ENCODE peak calls at places on chromosome X, in four cellular contexts. One of them, this sample, is unnamed.

GRCh38 chrX:24838624-24839023 is 144.9 kb downstream of the POLA1 start:
- DNase-seq in K562: no peak
- DNase-seq in H9: no peak
- DNase-seq in colonic mucosa: peak
- DNase-seq in this sample: peak

GRCh38 chrX:1392376-1393130 is 640 bp upstream of the SLC25A6 start:
- DNase-seq in H9: peak
- DNase-seq in K562: peak
- DNase-seq in colonic mucosa: peak
- DNase-seq in this sample: peak

GRCh38 chrX:55867254-55867653 is 149.7 kb downstream of the RRAGB start:
- DNase-seq in colonic mucosa: no peak
- DNase-seq in H9: no peak
- DNase-seq in K562: no peak
- DNase-seq in this sample: peak

GRCh38 chrX:150863191-150863590 is 35.3 kb downstream of the CD99L2 start:
- DNase-seq in colonic mucosa: no peak
- DNase-seq in H9: no peak
- DNase-seq in K562: no peak
- DNase-seq in this sample: no peak

GRCh38 chrX:13868481-13869040 is 51.7 kb upstream of the GPM6B start:
- DNase-seq in H9: no peak
- DNase-seq in colonic mucosa: no peak
- DNase-seq in K562: no peak
- DNase-seq in this sample: peak

GRCh38 chrX:105315301-105315700 is 94.8 kb upstream of the TEX13A start:
- DNase-seq in colonic mucosa: no peak
- DNase-seq in H9: no peak
- DNase-seq in K562: no peak
- DNase-seq in this sample: peak

GRCh38 chrX:49040376-49040955 is 2.7 kb downstream of the TFE3 start:
- DNase-seq in colonic mucosa: no peak
- DNase-seq in K562: no peak
- DNase-seq in H9: no peak
- DNase-seq in this sample: peak

GRCh38 chrX:116246261-116246660 is 75.7 kb downstream of the AGTR2 start:
- DNase-seq in colonic mucosa: no peak
- DNase-seq in K562: no peak
- DNase-seq in H9: no peak
- DNase-seq in this sample: peak

GRCh38 chrX:153873282-153874090 is 12.5 kb downstream of the L1CAM start:
- DNase-seq in K562: no peak
- DNase-seq in H9: no peak
- DNase-seq in colonic mucosa: no peak
- DNase-seq in this sample: no peak

GRCh38 chrX:103376979-103377324 is 614 bp downstream of the BEX3 start:
- DNase-seq in colonic mucosa: peak
- DNase-seq in H9: peak
- DNase-seq in K562: no peak
- DNase-seq in this sample: peak

GRCh38 chrX:96689951-96690350 is 5.3 kb downstream of the DIAPH2 start:
- DNase-seq in K562: no peak
- DNase-seq in colonic mucosa: no peak
- DNase-seq in H9: no peak
- DNase-seq in this sample: no peak

GRCh38 chrX:37350034-37350365 is 836 bp downstream of the PRRG1 start:
- DNase-seq in K562: no peak
- DNase-seq in H9: no peak
- DNase-seq in colonic mucosa: no peak
- DNase-seq in this sample: peak

GRCh38 chrX:29841750-29842149 is 373.6 kb upstream of the MAGEB2 start:
- DNase-seq in H9: no peak
- DNase-seq in K562: no peak
- DNase-seq in colonic mucosa: no peak
- DNase-seq in this sample: no peak

GRCh38 chrX:97844943-97845342 is 961.2 kb downstream of the RPA4 start:
- DNase-seq in K562: no peak
- DNase-seq in colonic mucosa: no peak
- DNase-seq in H9: no peak
- DNase-seq in this sample: no peak

GRCh38 chrX:136214551-136214950 is 36.6 kb downstream of the MAP7D3 start:
- DNase-seq in colonic mucosa: no peak
- DNase-seq in K562: no peak
- DNase-seq in H9: no peak
- DNase-seq in this sample: peak

GRCh38 chrX:41167888-41168287 is 82.6 kb downstream of the USP9X start:
- DNase-seq in K562: no peak
- DNase-seq in colonic mucosa: no peak
- DNase-seq in H9: no peak
- DNase-seq in this sample: peak

GRCh38 chrX:134743121-134743520 is 84.8 kb upstream of the PLAC1 start:
- DNase-seq in H9: no peak
- DNase-seq in K562: no peak
- DNase-seq in colonic mucosa: no peak
- DNase-seq in this sample: no peak

GRCh38 chrX:129427267-129427666 is 96.0 kb downstream of the SMARCA1 start:
- DNase-seq in H9: no peak
- DNase-seq in K562: no peak
- DNase-seq in colonic mucosa: no peak
- DNase-seq in this sample: no peak

GRCh38 chrX:118521435-118521834 is 25.8 kb downstream of the DOCK11 start:
- DNase-seq in H9: no peak
- DNase-seq in K562: no peak
- DNase-seq in colonic mucosa: no peak
- DNase-seq in this sample: no peak

GRCh38 chrX:47936224-47936939 is 67.4 kb downstream of the ZNF182 start:
- DNase-seq in K562: peak
- DNase-seq in H9: no peak
- DNase-seq in colonic mucosa: no peak
- DNase-seq in this sample: no peak

GRCh38 chrX:10350991-10351390 is 194.2 kb downstream of the CLCN4 start:
- DNase-seq in K562: no peak
- DNase-seq in H9: no peak
- DNase-seq in colonic mucosa: no peak
- DNase-seq in this sample: peak

GRCh38 chrX:38165023-38165422 is 55.6 kb downstream of the SRPX start:
- DNase-seq in K562: no peak
- DNase-seq in colonic mucosa: no peak
- DNase-seq in H9: no peak
- DNase-seq in this sample: no peak

GRCh38 chrX:24332868-24333267 is 19.0 kb upstream of the SUPT20HL2 start:
- DNase-seq in H9: no peak
- DNase-seq in colonic mucosa: no peak
- DNase-seq in K562: no peak
- DNase-seq in this sample: no peak

GRCh38 chrX:32281853-32282252 is 929.5 kb downstream of the DMD start:
- DNase-seq in H9: no peak
- DNase-seq in K562: no peak
- DNase-seq in colonic mucosa: no peak
- DNase-seq in this sample: no peak

GRCh38 chrX:1535241-1536041 is 1.5 kb downstream of the P2RY8 start:
- DNase-seq in colonic mucosa: peak
- DNase-seq in K562: no peak
- DNase-seq in H9: no peak
- DNase-seq in this sample: no peak

GRCh38 chrX:73930300-73930699 is 367.3 kb downstream of the CHIC1 start:
- DNase-seq in H9: no peak
- DNase-seq in K562: no peak
- DNase-seq in colonic mucosa: no peak
- DNase-seq in this sample: peak

GRCh38 chrX:132615396-132616131 is 126.7 kb upstream of the MBNL3 start:
- DNase-seq in K562: peak
- DNase-seq in colonic mucosa: peak
- DNase-seq in H9: peak
- DNase-seq in this sample: peak

GRCh38 chrX:3527811-3528210 is 181.4 kb upstream of the MXRA5 start:
- DNase-seq in K562: no peak
- DNase-seq in colonic mucosa: no peak
- DNase-seq in H9: no peak
- DNase-seq in this sample: no peak

GRCh38 chrX:23742174-23742692 is 843 bp downstream of the ACOT9 start:
- DNase-seq in colonic mucosa: peak
- DNase-seq in K562: peak
- DNase-seq in H9: peak
- DNase-seq in this sample: peak

GRCh38 chrX:107025538-107025937 is 25.5 kb upstream of the MORC4 start:
- DNase-seq in H9: no peak
- DNase-seq in K562: peak
- DNase-seq in colonic mucosa: no peak
- DNase-seq in this sample: peak

GRCh38 chrX:115650916-115651315 is 89.9 kb downstream of the PLS3 start:
- DNase-seq in H9: peak
- DNase-seq in colonic mucosa: peak
- DNase-seq in K562: peak
- DNase-seq in this sample: peak

GRCh38 chrX:111168314-111168713 is 72.3 kb downstream of the PAK3 start:
- DNase-seq in H9: peak
- DNase-seq in colonic mucosa: no peak
- DNase-seq in K562: peak
- DNase-seq in this sample: peak

GRCh38 chrX:118231464-118231863 is 114.4 kb upstream of the WDR44 start:
- DNase-seq in colonic mucosa: no peak
- DNase-seq in H9: no peak
- DNase-seq in K562: no peak
- DNase-seq in this sample: no peak

GRCh38 chrX:65528705-65529340 is 5.8 kb downstream of the LAS1L start:
- DNase-seq in colonic mucosa: peak
- DNase-seq in H9: peak
- DNase-seq in K562: peak
- DNase-seq in this sample: peak

GRCh38 chrX:110282922-110283321 is 35.0 kb downstream of the AMMECR1 start:
- DNase-seq in colonic mucosa: no peak
- DNase-seq in H9: no peak
- DNase-seq in K562: no peak
- DNase-seq in this sample: no peak

GRCh38 chrX:39767446-39767845 is 330.3 kb downstream of the BCOR start:
- DNase-seq in colonic mucosa: no peak
- DNase-seq in H9: no peak
- DNase-seq in K562: no peak
- DNase-seq in this sample: no peak

GRCh38 chrX:39766882-39767281 is 330.9 kb downstream of the BCOR start:
- DNase-seq in K562: no peak
- DNase-seq in H9: no peak
- DNase-seq in colonic mucosa: no peak
- DNase-seq in this sample: no peak

GRCh38 chrX:39769748-39770147 is 328.0 kb downstream of the BCOR start:
- DNase-seq in K562: no peak
- DNase-seq in H9: no peak
- DNase-seq in colonic mucosa: no peak
- DNase-seq in this sample: no peak

GRCh38 chrX:39764441-39764914 is 333.3 kb downstream of the BCOR start:
- DNase-seq in K562: no peak
- DNase-seq in H9: no peak
- DNase-seq in colonic mucosa: no peak
- DNase-seq in this sample: no peak

GRCh38 chrX:39766085-39766726 is 331.6 kb downstream of the BCOR start:
- DNase-seq in colonic mucosa: no peak
- DNase-seq in K562: no peak
- DNase-seq in H9: no peak
- DNase-seq in this sample: no peak
- H3K9ac ChIP-seq in colonic mucosa: no peak
- H3K9ac ChIP-seq in K562: no peak
- H3K9ac ChIP-seq in H9: no peak
- H3K9ac ChIP-seq in this sample: no peak

DNA sequence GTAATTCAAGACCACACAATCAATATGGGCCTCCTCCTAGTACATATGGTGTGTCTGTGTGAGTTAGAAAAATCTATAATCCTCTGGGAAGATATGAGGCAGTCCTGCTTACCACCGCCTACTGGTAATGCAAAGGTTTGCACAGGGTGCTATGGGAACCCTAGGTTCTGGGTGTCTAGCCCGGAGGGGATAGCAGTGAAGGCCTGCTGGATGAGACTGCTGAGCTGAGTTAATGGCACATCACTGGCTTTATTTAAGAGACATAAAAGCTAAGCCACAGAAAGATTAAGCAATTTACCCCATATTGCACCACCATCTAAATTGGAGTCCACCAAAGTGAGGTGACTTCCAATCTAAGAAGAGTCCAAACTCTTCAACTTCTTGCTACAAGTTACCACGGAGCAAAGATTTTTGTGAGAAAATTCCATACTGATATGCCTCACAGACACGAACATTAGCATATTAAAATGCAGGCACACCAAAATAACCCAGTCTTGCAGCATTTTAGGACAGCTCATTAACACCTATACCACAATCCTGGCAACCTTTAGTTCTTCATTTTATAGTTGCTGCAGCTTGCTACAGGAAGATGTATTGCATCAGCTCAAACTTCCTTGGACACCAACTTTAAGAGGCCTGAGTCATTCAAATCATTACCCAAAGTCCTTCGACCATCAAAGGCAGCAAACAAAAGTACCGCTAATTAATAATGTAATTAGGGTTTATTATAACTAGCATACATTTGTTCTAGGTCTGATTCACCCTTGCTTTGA is 13.7 kb downstream of the DGKK start:
- DNase-seq in colonic mucosa: no peak
- DNase-seq in H9: no peak
- DNase-seq in K562: no peak
- DNase-seq in this sample: no peak
- H3K9ac ChIP-seq in colonic mucosa: no peak
- H3K9ac ChIP-seq in H9: no peak
- H3K9ac ChIP-seq in K562: no peak
- H3K9ac ChIP-seq in this sample: no peak

DNA sequence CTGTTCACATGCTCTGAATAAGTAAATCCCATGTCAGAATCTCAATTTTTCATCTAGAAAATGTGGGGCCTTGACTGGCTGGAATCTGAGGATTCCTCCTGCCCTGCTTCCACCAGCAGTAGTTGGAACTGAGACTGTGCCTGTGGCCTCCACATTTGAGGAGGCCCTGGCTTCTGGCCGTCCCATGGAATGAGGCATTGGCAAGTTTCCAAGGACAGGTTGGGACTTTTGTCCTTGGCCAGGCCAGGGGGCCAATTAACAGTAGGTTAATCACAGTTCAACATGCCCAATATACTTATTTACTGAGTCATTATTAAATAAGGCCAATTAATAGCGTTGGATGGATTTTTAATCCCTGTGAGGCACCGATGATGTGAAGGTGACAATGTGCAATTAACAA is 50.2 kb upstream of the GABRE start:
- DNase-seq in H9: no peak
- DNase-seq in colonic mucosa: no peak
- DNase-seq in K562: no peak
- DNase-seq in this sample: no peak
- H3K9ac ChIP-seq in H9: no peak
- H3K9ac ChIP-seq in colonic mucosa: no peak
- H3K9ac ChIP-seq in K562: no peak
- H3K9ac ChIP-seq in this sample: no peak

GRCh38 chrX:17591741-17592110 is 145.6 kb upstream of the SCML1 start:
- DNase-seq in K562: no peak
- DNase-seq in H9: no peak
- DNase-seq in colonic mucosa: no peak
- DNase-seq in this sample: peak
- H3K9ac ChIP-seq in K562: no peak
- H3K9ac ChIP-seq in H9: no peak
- H3K9ac ChIP-seq in colonic mucosa: no peak
- H3K9ac ChIP-seq in this sample: peak